ENCODE peak calls at places on chromosomes 5 and 9, in eight cellular contexts. U is spleen; J is naive thymus-derived CD4-positive, alpha-beta T cell; X is heart right ventricle; C is cardiac muscle cell; S is tibial artery; K is testis; R is fibroblast of lung. Y is an unnamed sample. For H3K4me1, the result is how much of the 10 kb centered on the place peaks cover.

GRCh38 chr5:81014348-81014747 is 54.2 kb downstream of the RASGRF2 start:
- DNase-seq in C (no peak), K (no peak), S (no peak), X (no peak), U (no peak), R (no peak), J (no peak), Y (no peak)

GRCh38 chr5:80382488-80382887 is 25.4 kb upstream of the ZFYVE16 start:
- DNase-seq in J (no peak), K (no peak), X (no peak), R (no peak), U (no peak), S (no peak), C (no peak), Y (no peak)

GRCh38 chr5:97162045-97162444 is 19.6 kb upstream of the LIX1 start:
- DNase-seq in S (no peak), R (peak), X (peak), K (peak), C (peak), U (no peak), J (peak), Y (peak)

GRCh38 chr5:159609359-159609758 is 279.1 kb upstream of the IL12B start:
- DNase-seq in X (no peak), C (no peak), K (no peak), U (no peak), J (no peak), S (no peak), R (peak), Y (no peak)

GRCh38 chr9:114538241-114538640 is 33.0 kb upstream of the WHRN start:
- DNase-seq in X (no peak), U (peak), C (no peak), J (peak), R (no peak), S (no peak), K (peak), Y (peak)

GRCh38 chr5:112228672-112229071 is 190.4 kb downstream of the EPB41L4A start:
- DNase-seq in J (no peak), X (peak), K (peak), C (peak), R (peak), U (no peak), S (peak), Y (peak)

GRCh38 chr9:22124263-22125011 is 115.3 kb upstream of the CDKN2B start:
- DNase-seq in R (peak), X (no peak), K (no peak), J (no peak), S (no peak), U (no peak), C (no peak), Y (no peak)

GRCh38 chr9:111413996-111414395 is 70.2 kb downstream of the ECPAS start:
- DNase-seq in K (no peak), C (no peak), U (no peak), J (no peak), X (no peak), R (no peak), S (no peak), Y (no peak)

GRCh38 chr9:119963258-119963797 is 594.1 kb upstream of the BRINP1 start:
- DNase-seq in R (peak), C (no peak), S (peak), X (no peak), U (no peak), J (no peak), K (no peak), Y (peak)

GRCh38 chr5:172714491-172715420 is 56.2 kb downstream of the DUSP1 start:
- DNase-seq in X (peak), C (peak), U (peak), R (peak), J (peak), S (peak), K (peak), Y (peak)

GRCh38 chr9:72896439-72896838 is 56.4 kb downstream of the ALDH1A1 start:
- DNase-seq in K (no peak), R (no peak), J (no peak), S (no peak), C (no peak), U (no peak), X (no peak), Y (no peak)

GRCh38 chr5:6146264-6146663 is 232.1 kb downstream of the MED10 start:
- DNase-seq in S (no peak), X (no peak), K (no peak), C (no peak), R (no peak), J (no peak), U (no peak), Y (no peak)

GRCh38 chr9:130493021-130493420 is 48.3 kb downstream of the ASS1 start:
- DNase-seq in U (no peak), X (no peak), J (no peak), C (no peak), K (no peak), S (no peak), R (no peak), Y (no peak)

GRCh38 chr9:130298663-130299279 is 33.2 kb downstream of the HMCN2 start:
- DNase-seq in C (peak), J (no peak), R (no peak), S (no peak), X (no peak), K (no peak), U (no peak), Y (peak)

GRCh38 chr5:66238435-66238834 is 94.3 kb downstream of the SREK1 start:
- DNase-seq in J (no peak), R (no peak), K (no peak), X (no peak), U (no peak), C (no peak), S (no peak), Y (no peak)

GRCh38 chr5:78360674-78361225 is 333 bp downstream of the SCAMP1 start:
- DNase-seq in X (peak), S (peak), J (peak), C (peak), U (peak), R (no peak), K (peak), Y (peak)

GRCh38 chr5:133818031-133818431 is 150.4 kb downstream of the C5orf15 start:
- DNase-seq in X (peak), R (no peak), J (no peak), U (no peak), K (peak), S (peak), C (no peak), Y (no peak)

GRCh38 chr9:36144322-36145206 is 8.0 kb downstream of the GLIPR2 start:
- DNase-seq in X (no peak), R (no peak), C (no peak), K (no peak), S (no peak), J (no peak), U (peak), Y (no peak)

GRCh38 chr5:21071421-21071820 is 1083.4 kb upstream of the CDH18 start:
- DNase-seq in J (no peak), R (no peak), X (no peak), K (no peak), C (no peak), S (no peak), U (no peak), Y (no peak)

GRCh38 chr5:346229-346935 is 24.9 kb downstream of the AHRR start:
- DNase-seq in R (no peak), C (no peak), X (no peak), K (peak), S (no peak), J (no peak), U (no peak), Y (peak)

GRCh38 chr5:57383093-57383861 is 99.3 kb downstream of the ACTBL2 start:
- DNase-seq in S (no peak), R (peak), J (no peak), C (no peak), K (no peak), X (peak), U (no peak), Y (peak)

GRCh38 chr5:143186623-143187022 is 216.9 kb downstream of the NR3C1 start:
- DNase-seq in R (peak), U (no peak), C (no peak), K (no peak), J (no peak), S (no peak), X (no peak), Y (no peak)

GRCh38 chr9:131273146-131273545 is 3.2 kb downstream of the FAM78A start:
- DNase-seq in X (peak), S (no peak), K (peak), U (peak), J (no peak), C (no peak), R (no peak), Y (no peak)

GRCh38 chr9:89606567-89607311 is 1.9 kb downstream of the GADD45G start:
- DNase-seq in X (peak), U (no peak), S (peak), J (peak), C (peak), R (peak), K (peak), Y (peak)

GRCh38 chr5:112318346-112318745 is 100.7 kb downstream of the EPB41L4A start:
- DNase-seq in K (no peak), S (no peak), R (no peak), X (no peak), C (no peak), J (no peak), U (no peak), Y (no peak)

GRCh38 chr5:639253-639530 is 27.1 kb downstream of the CEP72 start:
- DNase-seq in U (peak), J (no peak), C (no peak), K (peak), S (no peak), R (no peak), X (no peak), Y (no peak)

DNA sequence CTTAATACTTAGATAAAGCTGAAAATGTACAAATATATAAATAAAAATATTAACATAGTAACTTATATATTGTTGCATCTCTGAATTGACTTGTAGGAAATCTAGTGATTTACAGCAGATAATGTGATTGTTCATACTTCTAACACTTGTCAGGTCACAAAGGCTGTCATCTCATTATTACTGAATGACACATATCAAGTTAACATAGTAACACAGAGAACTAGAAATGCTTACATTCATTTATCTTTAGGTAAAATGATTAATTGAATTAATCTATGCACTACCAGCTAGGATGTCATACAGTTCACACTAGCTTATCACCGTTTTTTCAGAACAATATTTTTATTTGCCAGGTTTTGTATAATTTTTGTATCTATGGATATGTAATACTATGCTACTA is 189.8 kb upstream of the SH3GL2 start:
- DNase-seq in X (no peak), U (no peak), C (no peak), K (no peak), R (no peak), J (no peak), S (no peak), Y (no peak)
- H3K4me1 ChIP-seq in X (under half), U (under half), C (under half), K (under half), R (under half), J (under half), S (under half), Y (under half)

GRCh38 chr5:173896631-173897030 is 8.5 kb downstream of the CPEB4 start:
- DNase-seq in U (no peak), R (no peak), C (no peak), X (no peak), S (no peak), K (no peak), J (no peak), Y (no peak)
- H3K4me3 ChIP-seq in U (no peak), R (no peak), C (no peak), X (no peak), S (no peak), K (no peak), J (no peak), Y (no peak)

GRCh38 chr9:4937436-4937835 is 47.6 kb upstream of the JAK2 start:
- DNase-seq in U (no peak), X (no peak), K (no peak), C (no peak), J (no peak), R (no peak), S (no peak), Y (no peak)

GRCh38 chr9:4939118-4939561 is 45.9 kb upstream of the JAK2 start:
- DNase-seq in X (no peak), C (no peak), R (no peak), U (no peak), K (no peak), S (no peak), J (no peak), Y (no peak)

GRCh38 chr9:4946937-4947336 is 38.1 kb upstream of the JAK2 start:
- DNase-seq in K (no peak), R (no peak), S (no peak), U (no peak), X (no peak), J (no peak), C (no peak), Y (no peak)

GRCh38 chr9:4943346-4943745 is 41.7 kb upstream of the JAK2 start:
- DNase-seq in U (no peak), J (no peak), R (no peak), C (no peak), S (no peak), K (no peak), X (no peak), Y (no peak)
- H3K4me1 ChIP-seq in U (under half), J (under half), R (under half), C (under half), S (half or more), K (under half), X (half or more), Y (under half)

GRCh38 chr9:122446819-122447484 is 30.8 kb downstream of the OR1J1 start:
- DNase-seq in J (no peak), R (peak), U (no peak), S (no peak), K (no peak), C (no peak), X (no peak), Y (no peak)

GRCh38 chr9:122442568-122442967 is 35.2 kb downstream of the OR1J1 start:
- DNase-seq in K (no peak), C (no peak), U (no peak), X (no peak), S (no peak), J (no peak), R (no peak), Y (no peak)

GRCh38 chr9:122444366-122444765 is 33.4 kb downstream of the OR1J1 start:
- DNase-seq in R (peak), S (no peak), J (no peak), U (no peak), X (no peak), K (no peak), C (no peak), Y (no peak)

DNA sequence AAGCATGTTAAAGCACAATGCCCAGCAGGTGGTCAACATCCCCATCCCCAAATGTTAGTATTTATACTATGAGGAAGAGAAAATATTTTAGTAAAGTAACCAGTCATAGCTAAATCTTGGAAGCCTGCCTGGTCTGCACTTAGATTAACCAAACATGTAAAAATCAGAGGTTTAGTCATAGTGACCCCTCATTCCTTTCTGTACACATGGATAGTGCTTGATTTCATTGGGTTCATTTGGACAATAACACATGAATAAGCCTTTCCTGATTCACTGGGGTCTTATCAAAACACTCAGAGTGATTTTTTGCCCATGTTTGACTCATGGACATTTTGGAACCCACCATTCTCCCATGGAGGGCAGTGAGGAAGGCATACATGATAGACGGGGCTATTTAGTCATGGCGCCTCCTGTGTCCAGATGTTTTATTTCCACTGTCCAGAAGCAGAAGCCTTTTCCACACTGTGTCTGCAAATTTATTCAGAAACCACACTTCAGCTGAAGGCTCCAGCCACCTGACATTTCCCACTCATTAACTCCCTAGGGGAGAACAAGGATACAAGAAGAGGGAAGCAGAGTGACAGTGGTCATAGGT is 32.5 kb downstream of the OR1J1 start:
- DNase-seq in C (no peak), S (no peak), X (no peak), R (peak), U (no peak), J (no peak), K (no peak), Y (no peak)
- H3K4me3 ChIP-seq in C (no peak), S (no peak), X (no peak), R (no peak), U (no peak), J (no peak), K (no peak), Y (no peak)

GRCh38 chr9:126531591-126531990 is 82.1 kb upstream of the LMX1B start:
- DNase-seq in U (peak), C (no peak), S (no peak), R (no peak), K (no peak), X (no peak), J (no peak), Y (no peak)
- H3K4me1 ChIP-seq in U (under half), C (under half), S (under half), R (under half), K (under half), X (under half), J (under half), Y (under half)

DNA sequence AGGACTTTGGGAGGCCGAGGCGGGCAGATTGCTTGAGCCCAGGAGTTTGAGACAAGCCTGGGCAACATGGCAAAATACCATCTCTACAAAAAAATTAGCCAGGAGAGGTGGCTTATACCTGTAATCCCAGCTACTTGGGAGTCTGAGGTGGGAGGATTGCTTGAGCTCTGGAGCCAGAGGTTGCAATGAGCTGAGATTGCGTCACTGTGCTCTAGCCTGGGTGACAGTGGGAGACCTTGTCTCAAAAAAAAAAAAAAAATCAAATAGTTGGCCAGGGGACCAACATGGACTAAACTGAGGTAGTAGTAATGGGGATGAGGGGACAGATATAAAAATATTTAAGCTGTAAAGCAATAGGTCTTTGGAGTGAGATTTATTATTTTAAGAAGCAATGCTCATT is 97.9 kb downstream of the UBE2R2 start:
- DNase-seq in J (no peak), U (no peak), R (no peak), K (no peak), X (no peak), C (no peak), S (no peak), Y (no peak)
- H3K4me3 ChIP-seq in J (no peak), U (no peak), R (no peak), K (no peak), X (no peak), C (no peak), S (no peak), Y (no peak)

DNA sequence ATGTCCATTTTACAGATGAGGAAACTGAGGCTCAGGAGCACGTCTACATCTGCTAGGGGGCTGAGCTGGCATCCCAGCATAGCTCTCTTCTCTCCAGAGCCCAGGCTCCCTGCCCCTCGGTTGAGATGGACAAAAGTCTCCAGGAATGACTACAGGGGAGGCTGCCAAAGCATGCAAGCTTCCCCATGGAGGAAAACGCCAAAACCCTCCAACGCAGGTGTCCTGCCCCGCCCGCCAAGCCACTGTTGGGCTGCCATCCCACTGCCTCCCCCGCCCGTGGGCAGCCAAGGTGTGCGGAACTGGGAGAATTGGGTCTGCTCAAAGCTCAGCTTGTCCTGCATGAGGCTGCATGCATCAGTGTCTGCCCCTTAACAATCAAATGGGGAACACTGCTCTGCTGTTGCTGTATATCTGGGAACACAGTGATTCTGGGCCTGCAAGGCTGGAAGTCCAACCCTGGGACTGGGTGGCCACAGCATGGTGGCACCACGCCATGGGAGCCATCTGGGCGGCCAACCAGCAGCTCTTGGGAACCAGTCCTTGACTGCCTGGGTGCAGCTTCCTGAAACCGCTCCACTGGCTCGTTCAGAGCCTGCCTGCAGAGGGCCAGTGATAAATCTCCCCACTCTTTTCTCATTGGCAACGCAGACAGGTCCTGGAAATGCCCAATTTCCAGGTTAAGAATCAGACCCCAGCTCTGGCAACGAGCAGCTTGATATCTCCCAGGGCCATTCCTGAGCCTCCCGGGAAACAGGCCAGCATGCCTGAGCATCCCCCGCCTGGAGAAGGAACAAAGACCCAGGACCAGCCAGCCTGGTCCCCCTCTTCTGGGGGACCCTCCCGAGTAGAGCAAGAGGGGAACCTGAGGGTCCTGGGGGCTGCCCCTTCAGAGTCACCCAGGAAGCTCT is 3.5 kb downstream of the RALGDS start:
- DNase-seq in X (peak), S (no peak), U (peak), J (no peak), C (no peak), K (peak), R (peak), Y (no peak)
- H3K4me1 ChIP-seq in X (half or more), S (half or more), U (half or more), J (half or more), C (half or more), K (half or more), R (under half), Y (under half)

DNA sequence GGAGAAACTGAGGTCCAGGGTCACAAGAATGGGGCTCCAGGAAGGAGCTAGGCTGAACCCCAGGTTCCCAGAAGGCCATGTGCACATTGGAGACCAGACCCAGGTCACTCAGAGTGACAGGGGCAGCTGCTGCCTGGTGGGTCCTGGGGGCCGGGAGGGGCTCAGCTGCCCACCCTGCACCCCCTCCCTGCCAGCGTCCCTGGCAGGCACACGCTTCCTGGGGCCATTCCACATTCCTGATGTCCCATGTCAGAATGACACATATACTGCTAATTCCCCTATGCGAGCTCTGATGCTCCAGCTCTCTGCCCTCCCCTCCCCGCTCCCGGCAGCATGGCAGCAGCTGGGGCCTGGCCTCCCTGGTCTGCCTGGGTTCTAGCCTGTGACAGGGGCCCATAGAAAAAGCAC is 14.0 kb downstream of the FGFR4 start:
- DNase-seq in S (no peak), K (no peak), R (no peak), C (no peak), U (no peak), J (no peak), X (no peak), Y (no peak)
- H3K4me3 ChIP-seq in S (no peak), K (no peak), R (no peak), C (no peak), U (no peak), J (no peak), X (no peak), Y (no peak)

DNA sequence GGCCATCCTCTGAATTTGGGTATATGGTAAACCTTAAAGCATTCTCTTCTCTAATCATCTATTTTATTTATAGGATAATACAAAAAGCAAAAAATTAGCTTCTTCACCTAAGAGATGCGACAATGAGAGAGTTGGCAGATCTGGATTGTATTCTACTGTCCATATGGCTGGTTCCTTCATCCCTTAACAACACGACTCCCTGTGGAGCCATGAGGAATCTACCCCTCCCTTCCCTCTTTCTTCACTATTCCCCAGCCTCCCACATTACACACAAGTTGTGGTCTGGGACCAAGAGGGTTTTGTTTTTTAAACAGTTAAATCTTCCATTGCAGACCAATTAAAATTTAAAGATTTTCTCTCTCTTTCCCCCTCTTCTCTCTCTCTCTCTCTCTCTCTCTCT is 294.7 kb downstream of the SLIT3 start:
- DNase-seq in J (no peak), X (no peak), C (no peak), K (no peak), U (no peak), S (no peak), R (no peak), Y (no peak)
- H3K4me1 ChIP-seq in J (under half), X (under half), C (under half), K (under half), U (under half), S (half or more), R (under half), Y (under half)